ENCODE peak calls at places on chromosomes 16 and 17, in seven cellular contexts. One of them, this sample, is unnamed.

GRCh38 chr17:9239821-9240658 is 218.7 kb downstream of the NTN1 start:
- DNase-seq in body of pancreas: peak; percentile 86
- DNase-seq in CD4-positive, CD25-positive, alpha-beta regulatory T cell: peak; percentile 62
- DNase-seq in H54: no peak
- DNase-seq in stimulated activated CD8-positive, alpha-beta memory T cell treated with anti-CD3 and anti-CD28 coated beads, Interleukin-2, amount 100 ng/mL, for 48 hours: peak; percentile 58
- DNase-seq in cardiac muscle cell: peak; percentile 69
- DNase-seq in ovary: peak; percentile 87
- DNase-seq in this sample: peak; percentile 82

GRCh38 chr17:27559996-27560481 is 70.9 kb upstream of the LGALS9 start:
- DNase-seq in body of pancreas: peak; percentile 75
- DNase-seq in CD4-positive, CD25-positive, alpha-beta regulatory T cell: no peak
- DNase-seq in H54: no peak
- DNase-seq in stimulated activated CD8-positive, alpha-beta memory T cell treated with anti-CD3 and anti-CD28 coated beads, Interleukin-2, amount 100 ng/mL, for 48 hours: no peak
- DNase-seq in cardiac muscle cell: peak; percentile 69
- DNase-seq in ovary: peak; percentile 72
- DNase-seq in this sample: peak; percentile 74

GRCh38 chr16:82627811-82628339 is 1.1 kb downstream of the CDH13 start:
- DNase-seq in body of pancreas: no peak
- DNase-seq in CD4-positive, CD25-positive, alpha-beta regulatory T cell: no peak
- DNase-seq in H54: peak; percentile 63
- DNase-seq in stimulated activated CD8-positive, alpha-beta memory T cell treated with anti-CD3 and anti-CD28 coated beads, Interleukin-2, amount 100 ng/mL, for 48 hours: no peak
- DNase-seq in cardiac muscle cell: peak; percentile 55
- DNase-seq in ovary: no peak
- DNase-seq in this sample: no peak

GRCh38 chr17:27384261-27384701 is 72.0 kb upstream of the KSR1 start:
- DNase-seq in body of pancreas: peak; percentile 87
- DNase-seq in CD4-positive, CD25-positive, alpha-beta regulatory T cell: no peak
- DNase-seq in H54: peak; percentile 83
- DNase-seq in stimulated activated CD8-positive, alpha-beta memory T cell treated with anti-CD3 and anti-CD28 coated beads, Interleukin-2, amount 100 ng/mL, for 48 hours: no peak
- DNase-seq in cardiac muscle cell: no peak
- DNase-seq in ovary: no peak
- DNase-seq in this sample: no peak

GRCh38 chr16:57807968-57808528 is 5.8 kb upstream of the KIFC3 start:
- DNase-seq in body of pancreas: peak; percentile 91
- DNase-seq in CD4-positive, CD25-positive, alpha-beta regulatory T cell: peak; percentile 69
- DNase-seq in H54: peak; percentile 58
- DNase-seq in stimulated activated CD8-positive, alpha-beta memory T cell treated with anti-CD3 and anti-CD28 coated beads, Interleukin-2, amount 100 ng/mL, for 48 hours: peak; percentile 40
- DNase-seq in cardiac muscle cell: peak; percentile 68
- DNase-seq in ovary: peak; percentile 85
- DNase-seq in this sample: peak; percentile 87

GRCh38 chr16:70454221-70455034 is at the start of gene FCSK:
- DNase-seq in body of pancreas: peak; percentile 78
- DNase-seq in CD4-positive, CD25-positive, alpha-beta regulatory T cell: peak; percentile 79
- DNase-seq in H54: peak; percentile 80
- DNase-seq in stimulated activated CD8-positive, alpha-beta memory T cell treated with anti-CD3 and anti-CD28 coated beads, Interleukin-2, amount 100 ng/mL, for 48 hours: peak; percentile 45
- DNase-seq in cardiac muscle cell: peak; percentile 88
- DNase-seq in ovary: peak; percentile 82
- DNase-seq in this sample: no peak

GRCh38 chr16:9034056-9034455 is 57.4 kb upstream of the HAPSTR1 start:
- DNase-seq in body of pancreas: no peak
- DNase-seq in CD4-positive, CD25-positive, alpha-beta regulatory T cell: no peak
- DNase-seq in H54: no peak
- DNase-seq in stimulated activated CD8-positive, alpha-beta memory T cell treated with anti-CD3 and anti-CD28 coated beads, Interleukin-2, amount 100 ng/mL, for 48 hours: no peak
- DNase-seq in cardiac muscle cell: no peak
- DNase-seq in ovary: no peak
- DNase-seq in this sample: no peak

GRCh38 chr16:77496934-77497333 is 62.1 kb upstream of the ADAMTS18 start:
- DNase-seq in body of pancreas: no peak
- DNase-seq in CD4-positive, CD25-positive, alpha-beta regulatory T cell: no peak
- DNase-seq in H54: no peak
- DNase-seq in stimulated activated CD8-positive, alpha-beta memory T cell treated with anti-CD3 and anti-CD28 coated beads, Interleukin-2, amount 100 ng/mL, for 48 hours: no peak
- DNase-seq in cardiac muscle cell: no peak
- DNase-seq in ovary: no peak
- DNase-seq in this sample: no peak

GRCh38 chr16:1043831-1044514 is 28.6 kb upstream of the SSTR5 start:
- DNase-seq in body of pancreas: no peak
- DNase-seq in CD4-positive, CD25-positive, alpha-beta regulatory T cell: no peak
- DNase-seq in H54: no peak
- DNase-seq in stimulated activated CD8-positive, alpha-beta memory T cell treated with anti-CD3 and anti-CD28 coated beads, Interleukin-2, amount 100 ng/mL, for 48 hours: no peak
- DNase-seq in cardiac muscle cell: no peak
- DNase-seq in ovary: no peak
- DNase-seq in this sample: no peak